ENCODE peak calls at places on chromosomes 5 and 9, in four cellular contexts. E, M, O and Z are unnamed samples.

GRCh38 chr5:166991586-166991985 is 1299.9 kb upstream of the WWC1 start:
- DNase-seq in E (no peak), M (no peak), O (no peak), Z (no peak)

GRCh38 chr5:90586469-90586868 is 27.9 kb downstream of the ADGRV1 start:
- DNase-seq in O (no peak), E (no peak), M (no peak), Z (no peak)

GRCh38 chr5:120682851-120683250 is 218.8 kb downstream of the PRR16 start:
- DNase-seq in M (no peak), O (no peak), E (peak; percentile 55), Z (no peak)

GRCh38 chr5:137146402-137146889 is 352.7 kb downstream of the SPOCK1 start:
- DNase-seq in M (no peak), O (no peak), E (peak; percentile 96), Z (peak; percentile 98)

GRCh38 chr5:81336528-81336927 is 35.1 kb downstream of the ZCCHC9 start:
- DNase-seq in M (no peak), O (no peak), E (peak; percentile 4), Z (no peak)

GRCh38 chr5:149725296-149725695 is 4.8 kb upstream of the PPARGC1B start:
- DNase-seq in E (no peak), M (no peak), O (no peak), Z (no peak)

GRCh38 chr9:112680731-112681402 is 37.0 kb downstream of the INIP start:
- DNase-seq in O (no peak), M (no peak), E (no peak), Z (no peak)

GRCh38 chr5:130213607-130214006 is 309.3 kb downstream of the CHSY3 start:
- DNase-seq in O (no peak), M (no peak), E (no peak), Z (no peak)

GRCh38 chr5:69079556-69079955 is 14.3 kb upstream of the SLC30A5 start:
- DNase-seq in M (no peak), E (no peak), O (no peak), Z (no peak)

GRCh38 chr9:113853333-113853732 is 22.8 kb upstream of the ZNF618 start:
- DNase-seq in O (no peak), E (no peak), M (no peak), Z (no peak)

GRCh38 chr5:17314907-17315471 is 97.6 kb downstream of the BASP1 start:
- DNase-seq in O (no peak), M (peak; percentile 12), E (no peak), Z (no peak)

GRCh38 chr5:138469540-138470321 is 4.5 kb downstream of the EGR1 start:
- DNase-seq in O (no peak), M (no peak), E (peak; percentile 91), Z (no peak)

GRCh38 chr5:170257370-170257769 is 24.6 kb downstream of the C5orf58 start:
- DNase-seq in E (no peak), O (no peak), M (no peak), Z (no peak)

GRCh38 chr5:109191153-109191558 is 218.6 kb downstream of the PJA2 start:
- DNase-seq in O (no peak), E (peak; percentile 64), M (no peak), Z (no peak)

GRCh38 chr9:77158772-77159513 is 18.4 kb upstream of the VPS13A start:
- DNase-seq in O (no peak), E (peak; percentile 45), M (no peak), Z (no peak)

GRCh38 chr5:155008669-155009068 is 4.9 kb upstream of the KIF4B start:
- DNase-seq in O (no peak), M (no peak), E (no peak), Z (no peak)

GRCh38 chr9:118108971-118109370 is 404.8 kb downstream of the TLR4 start:
- DNase-seq in E (no peak), M (no peak), O (no peak), Z (no peak)

GRCh38 chr9:107942870-107943269 is 453.3 kb upstream of the KLF4 start:
- DNase-seq in O (no peak), E (no peak), M (no peak), Z (no peak)

GRCh38 chr9:18542837-18543405 is 69.0 kb downstream of the ADAMTSL1 start:
- DNase-seq in M (no peak), E (peak; percentile 51), O (no peak), Z (no peak)

GRCh38 chr5:59367791-59368394 is 525.6 kb downstream of the PDE4D start:
- DNase-seq in M (peak; percentile 58), O (no peak), E (peak; percentile 66), Z (peak; percentile 10)

GRCh38 chr5:93578813-93579560 is 2.0 kb downstream of the NR2F1-AS1 start:
- DNase-seq in E (peak; percentile 72), M (peak; percentile 43), O (no peak), Z (no peak)

GRCh38 chr5:160423025-160423554 is 1.4 kb downstream of the PTTG1 start:
- DNase-seq in M (peak; percentile 38), O (no peak), E (no peak), Z (no peak)